ENCODE peak calls at places on chromosomes 6 and 20, in six cellular contexts. M is BE2C, R is GM06990, E is upper lobe of left lung, A is lung, S is heart right ventricle. C is an unnamed sample.

GRCh38 chr6:23420659-23421350 is 705.2 kb upstream of the NRSN1 start:
- DNase-seq in M (no peak), R (no peak), E (no peak), A (no peak), S (no peak), C (no peak)

GRCh38 chr6:19153981-19154295 is 683.2 kb upstream of the ID4 start:
- DNase-seq in M (no peak), R (no peak), E (no peak), A (no peak), S (no peak), C (no peak)

GRCh38 chr6:57190140-57190539 is 18.0 kb downstream of the BAG2 start:
- DNase-seq in M (no peak), R (no peak), E (no peak), A (no peak), S (no peak), C (no peak)

GRCh38 chr6:3484240-3484639 is 27.4 kb upstream of the SLC22A23 start:
- DNase-seq in M (no peak), R (no peak), E (no peak), A (no peak), S (no peak), C (peak; percentile 77)

GRCh38 chr20:13142143-13142542 is 78.9 kb upstream of the ISM1 start:
- DNase-seq in M (no peak), R (no peak), E (no peak), A (no peak), S (no peak), C (no peak)

GRCh38 chr20:46308258-46309157 is at the start of gene CDH22:
- DNase-seq in M (peak; percentile 82), R (peak; percentile 29), E (peak; percentile 87), A (no peak), S (peak; percentile 23), C (no peak)

GRCh38 chr6:11298651-11299420 is 66.4 kb upstream of the NEDD9 start:
- DNase-seq in M (no peak), R (no peak), E (no peak), A (no peak), S (no peak), C (peak; percentile 74)

GRCh38 chr6:147641511-147641910 is 133.0 kb downstream of the SAMD5 start:
- DNase-seq in M (no peak), R (no peak), E (no peak), A (no peak), S (no peak), C (no peak)

GRCh38 chr6:80174931-80175572 is 68.6 kb downstream of the BCKDHB start:
- DNase-seq in M (no peak), R (no peak), E (no peak), A (no peak), S (no peak), C (peak; percentile 20)

GRCh38 chr20:4972506-4973251 is 28.6 kb downstream of the SLC23A2 start:
- DNase-seq in M (no peak), R (no peak), E (no peak), A (no peak), S (no peak), C (no peak)

GRCh38 chr6:33693186-33694158 is 18.0 kb downstream of the UQCC2 start:
- DNase-seq in M (no peak), R (no peak), E (peak; percentile 45), A (no peak), S (peak; percentile 50), C (no peak)

GRCh38 chr20:46174469-46175126 is 56.5 kb downstream of the CD40 start:
- DNase-seq in M (peak; percentile 92), R (peak; percentile 53), E (peak; percentile 89), A (peak; percentile 56), S (peak; percentile 64), C (peak; percentile 19)

GRCh38 chr6:78132681-78133410 is 480.0 kb downstream of the MEI4 start:
- DNase-seq in M (no peak), R (no peak), E (no peak), A (no peak), S (no peak), C (no peak)

GRCh38 chr20:55086421-55086820 is 611.0 kb downstream of the DOK5 start:
- DNase-seq in M (no peak), R (no peak), E (no peak), A (no peak), S (no peak), C (no peak)

GRCh38 chr6:170208651-170209353 is 82.1 kb downstream of the DLL1 start:
- DNase-seq in M (no peak), R (no peak), E (no peak), A (peak; percentile 22), S (no peak), C (no peak)

GRCh38 chr20:36860811-36861624 is 14.9 kb upstream of the TLDC2 start:
- DNase-seq in M (no peak), R (no peak), E (no peak), A (no peak), S (no peak), C (no peak)

GRCh38 chr6:30219244-30219643 is 6.0 kb upstream of the TRIM26 start:
- DNase-seq in M (peak; percentile 58), R (no peak), E (no peak), A (peak; percentile 44), S (peak; percentile 30), C (peak; percentile 45)

GRCh38 chr6:127457444-127458064 is 1.6 kb downstream of the KIAA0408 start:
- DNase-seq in M (no peak), R (no peak), E (no peak), A (peak; percentile 52), S (no peak), C (peak; percentile 27)

GRCh38 chr6:154619183-154619582 is 108.7 kb upstream of the CNKSR3 start:
- DNase-seq in M (no peak), R (no peak), E (no peak), A (no peak), S (no peak), C (no peak)

GRCh38 chr6:124765314-124765713 is 196.9 kb upstream of the RNF217 start:
- DNase-seq in M (no peak), R (no peak), E (no peak), A (no peak), S (peak; percentile 5), C (no peak)

GRCh38 chr6:139114741-139115140 is 20.1 kb upstream of the HECA start:
- DNase-seq in M (no peak), R (no peak), E (no peak), A (no peak), S (no peak), C (no peak)

GRCh38 chr20:57089701-57090144 is 176.7 kb downstream of the BMP7 start:
- DNase-seq in M (peak; percentile 84), R (peak; percentile 61), E (peak; percentile 94), A (peak; percentile 72), S (peak; percentile 35), C (peak; percentile 27)

GRCh38 chr6:43328528-43328927 is 19.9 kb upstream of the CRIP3 start:
- DNase-seq in M (no peak), R (no peak), E (no peak), A (no peak), S (peak; percentile 57), C (no peak)

GRCh38 chr20:55415567-55416142 is 589.7 kb downstream of the CBLN4 start:
- DNase-seq in M (no peak), R (no peak), E (no peak), A (no peak), S (no peak), C (no peak)

GRCh38 chr6:141169419-141169818 is 963.3 kb upstream of the GJE1 start:
- DNase-seq in M (no peak), R (no peak), E (no peak), A (no peak), S (no peak), C (peak; percentile 81)

DNA sequence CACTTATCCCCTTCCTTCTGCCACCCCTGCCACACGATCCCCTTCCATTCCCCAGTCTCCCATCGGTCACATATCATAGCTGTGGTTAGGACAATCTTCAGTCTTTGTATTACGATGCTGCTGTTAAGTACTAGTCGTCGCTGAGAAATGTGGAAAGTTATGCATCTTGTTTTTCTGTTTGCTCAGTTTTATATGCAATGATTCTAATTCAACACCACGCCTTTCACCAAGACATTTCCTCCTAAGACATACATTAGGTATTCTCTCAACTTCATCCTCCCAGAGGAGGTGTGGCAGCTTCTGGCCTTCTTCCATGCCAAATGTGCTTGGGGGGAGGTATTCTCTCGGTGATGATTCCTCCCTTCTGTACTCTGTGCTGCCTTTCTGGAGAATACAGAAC is 66.2 kb downstream of the B4GALT5 start:
- DNase-seq in M (no peak), R (no peak), E (no peak), A (no peak), S (no peak), C (no peak)
- H3K36me3 ChIP-seq in M (peaks cover 66% of the 10 kb centered on the region), R (peaks cover 10% of the 10 kb centered on the region), E (peaks cover 78% of the 10 kb centered on the region), A (peaks cover 32% of the 10 kb centered on the region), S (peaks cover 83% of the 10 kb centered on the region), C (peaks cover 30% of the 10 kb centered on the region)

DNA sequence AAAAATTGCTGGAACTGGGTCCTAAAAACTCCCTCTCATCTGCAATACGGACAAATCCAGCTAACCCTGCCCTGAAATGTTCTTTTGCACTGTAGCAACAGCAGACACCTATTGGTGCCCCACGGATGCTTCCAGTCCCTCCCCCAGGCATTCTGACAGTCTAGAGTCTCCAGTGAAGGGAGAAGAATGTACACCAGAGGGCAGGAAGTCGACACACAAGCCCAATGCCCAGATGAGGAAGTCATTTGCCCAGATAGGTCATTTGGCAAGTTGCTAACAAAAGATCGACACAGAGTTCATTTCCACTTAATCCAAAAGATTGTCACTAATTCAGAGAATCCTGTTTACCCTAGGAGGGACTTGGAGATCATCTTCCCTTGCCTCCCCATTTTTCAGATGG is 293.0 kb upstream of the PRDM1 start:
- DNase-seq in M (no peak), R (no peak), E (no peak), A (no peak), S (no peak), C (no peak)
- TF ChIP-seq CTCF in M (no peak), R (peak; percentile 10), E (no peak), A (no peak), S (peak; percentile 27), C (peak; percentile 29)

DNA sequence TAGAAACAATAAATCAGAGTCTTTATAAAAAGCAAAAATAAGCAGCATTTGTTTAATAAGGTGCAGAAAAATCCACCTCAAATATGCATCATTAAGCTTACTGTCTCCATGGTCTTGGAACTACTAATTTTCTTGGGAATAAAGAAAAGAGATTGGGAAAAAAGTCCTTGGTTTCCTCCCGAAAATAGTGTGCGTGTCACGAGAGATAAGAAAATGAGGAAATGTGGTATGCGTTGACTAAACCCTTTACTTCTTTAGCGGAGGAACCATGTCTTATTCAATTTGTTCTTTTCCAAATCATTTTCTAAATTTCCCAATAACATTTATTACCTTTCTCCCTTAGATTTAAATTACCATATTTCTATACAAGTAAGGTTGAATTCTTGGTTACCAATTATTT is 54.1 kb upstream of the HBS1L start:
- DNase-seq in M (no peak), R (no peak), E (no peak), A (no peak), S (no peak), C (no peak)
- H3K36me3 ChIP-seq in M (no peaks in the 10 kb centered on the region), R (no peaks in the 10 kb centered on the region), E (no peaks in the 10 kb centered on the region), A (no peaks in the 10 kb centered on the region), S (no peaks in the 10 kb centered on the region), C (no peaks in the 10 kb centered on the region)

DNA sequence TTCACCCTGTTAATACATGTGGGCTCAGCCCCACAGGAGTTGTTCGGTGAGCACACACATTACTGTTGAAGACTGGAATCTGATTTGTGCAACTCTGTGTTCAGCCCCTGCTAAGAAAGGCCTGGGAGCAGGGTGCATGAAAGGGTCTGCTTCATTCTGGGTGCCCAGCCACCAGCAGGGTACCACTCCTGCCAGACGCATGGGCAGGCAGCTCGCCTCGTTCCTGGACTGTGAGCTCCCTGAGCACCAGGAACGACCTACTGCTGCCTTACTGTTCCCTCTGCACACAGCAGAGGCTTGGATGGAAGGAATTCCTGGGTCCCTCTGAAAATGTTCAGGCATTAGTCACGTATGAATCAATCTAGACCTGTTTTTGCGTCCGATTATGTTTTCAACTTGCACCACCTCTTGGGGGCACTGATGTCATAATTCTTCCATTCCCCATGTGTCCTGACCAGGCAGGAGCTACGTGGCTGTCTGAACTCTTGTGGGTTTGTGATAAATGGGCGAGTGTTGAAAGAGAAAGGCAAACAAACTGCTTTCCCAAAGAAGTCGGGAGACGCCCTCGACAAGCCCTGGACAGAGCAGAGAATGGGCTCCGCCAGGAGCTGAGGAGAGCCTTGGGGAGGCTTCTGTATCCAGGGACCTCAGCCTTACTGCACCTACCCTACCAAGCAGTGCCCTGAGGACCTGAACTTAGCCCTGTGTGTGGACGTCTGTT is 123.9 kb downstream of the LY86 start:
- DNase-seq in M (no peak), R (peak; percentile 14), E (no peak), A (no peak), S (no peak), C (peak; percentile 73)
- TF ChIP-seq CTCF in M (no peak), R (no peak), E (no peak), A (no peak), S (no peak), C (no peak)

C was measured in brain microvascular endothelial cell.